ENCODE peak calls at places on chromosomes 3 and 15, in seven cellular contexts. A is anterior cingulate cortex, N is retina, M is MCF 10A, V is HS-5, J is cardiac muscle cell, S is iPS-NIHi11. F is an unnamed sample.
A peak's percentile ranks its signal among the peaks of the same experiment; 100 is the strongest.

GRCh38 chr3:57279685-57280084 is 12.8 kb downstream of the ASB14 start:
- DNase-seq in A (no peak), N (no peak), M (no peak), V (no peak), J (no peak), S (no peak), F (no peak)

GRCh38 chr3:193716155-193716554 is 123.1 kb downstream of the OPA1 start:
- DNase-seq in A (no peak), N (no peak), M (no peak), V (no peak), J (no peak), S (no peak), F (no peak)

GRCh38 chr15:49926731-49927130 is 192.3 kb downstream of the ATP8B4 start:
- DNase-seq in A (no peak), N (no peak), M (no peak), V (no peak), J (no peak), S (no peak), F (no peak)

GRCh38 chr15:95604634-95605036 is 725.9 kb upstream of the NR2F2 start:
- DNase-seq in A (no peak), N (no peak), M (peak; percentile 61), V (peak; percentile 33), J (no peak), S (no peak), F (no peak)

GRCh38 chr3:177127008-177127407 is 70.3 kb downstream of the TBL1XR1 start:
- DNase-seq in A (no peak), N (no peak), M (no peak), V (no peak), J (no peak), S (no peak), F (no peak)

GRCh38 chr15:84889991-84890669 is 5.7 kb downstream of the SLC28A1 start:
- DNase-seq in A (no peak), N (no peak), M (no peak), V (no peak), J (no peak), S (no peak), F (no peak)

GRCh38 chr3:112776000-112776399 is 70.7 kb downstream of the CD200R1L start:
- DNase-seq in A (no peak), N (no peak), M (peak; percentile 70), V (peak; percentile 65), J (no peak), S (no peak), F (no peak)

GRCh38 chr3:161558256-161558655 is 61.6 kb downstream of the OTOL1 start:
- DNase-seq in A (no peak), N (no peak), M (peak; percentile 58), V (no peak), J (peak; percentile 8), S (no peak), F (no peak)

GRCh38 chr3:133883657-133884546 is 11.8 kb downstream of the RAB6B start:
- DNase-seq in A (no peak), N (no peak), M (no peak), V (no peak), J (no peak), S (no peak), F (no peak)

GRCh38 chr3:141294848-141295247 is 63.2 kb downstream of the PXYLP1 start:
- DNase-seq in A (no peak), N (no peak), M (no peak), V (no peak), J (no peak), S (no peak), F (no peak)

GRCh38 chr15:57146394-57147140 is 228.1 kb downstream of the TCF12 start:
- DNase-seq in A (no peak), N (peak; percentile 45), M (peak; percentile 54), V (no peak), J (peak; percentile 56), S (peak; percentile 17), F (peak; percentile 53)

GRCh38 chr15:48865387-48866079 is 12.4 kb upstream of the EID1 start:
- DNase-seq in A (no peak), N (no peak), M (peak; percentile 11), V (no peak), J (no peak), S (no peak), F (no peak)

GRCh38 chr15:60957111-60957510 is 272.0 kb downstream of the RORA start:
- DNase-seq in A (no peak), N (no peak), M (no peak), V (no peak), J (no peak), S (no peak), F (no peak)

GRCh38 chr15:38536201-38536676 is 28.4 kb downstream of the RASGRP1 start:
- DNase-seq in A (no peak), N (peak; percentile 16), M (no peak), V (peak; percentile 97), J (no peak), S (no peak), F (no peak)

F was measured in K562.